ENCODE peak calls at places on chromosomes 3 and 15, in five cellular contexts. U, E, Q, D and B are unnamed samples.

GRCh38 chr3:109532257-109533216 is 195.2 kb upstream of the DPPA4 start:
- DNase-seq in U (peak), E (peak), Q (no peak), D (peak), B (peak)

GRCh38 chr3:24259901-24260512 is 234.6 kb downstream of the THRB start:
- DNase-seq in U (peak), E (no peak), Q (peak), D (peak), B (no peak)

GRCh38 chr3:81554348-81554747 is 207.1 kb downstream of the GBE1 start:
- DNase-seq in U (peak), E (peak), Q (no peak), D (peak), B (peak)

GRCh38 chr15:73784299-73784698 is 31.1 kb upstream of the INSYN1 start:
- DNase-seq in U (no peak), E (no peak), Q (no peak), D (no peak), B (no peak)

GRCh38 chr3:129599607-129600006 is 6.9 kb downstream of the PLXND1 start:
- DNase-seq in U (peak), E (peak), Q (peak), D (peak), B (peak)

GRCh38 chr15:90915808-90916440 is 12.8 kb downstream of the MAN2A2 start:
- DNase-seq in U (no peak), E (peak), Q (no peak), D (peak), B (no peak)

GRCh38 chr15:77418341-77419049 is 1.4 kb downstream of the PEAK1 start:
- DNase-seq in U (peak), E (no peak), Q (no peak), D (peak), B (peak)

GRCh38 chr15:90571063-90571541 is 41.4 kb downstream of the CRTC3 start:
- DNase-seq in U (no peak), E (no peak), Q (no peak), D (peak), B (peak)

GRCh38 chr15:77504310-77504709 is 83.6 kb downstream of the HMG20A start:
- DNase-seq in U (no peak), E (no peak), Q (no peak), D (no peak), B (no peak)

GRCh38 chr15:58931985-58932384 is 1.5 kb downstream of the SLTM start:
- DNase-seq in U (peak), E (no peak), Q (no peak), D (peak), B (peak)

GRCh38 chr3:175187586-175187985 is 328.5 kb downstream of the NAALADL2 start:
- DNase-seq in U (no peak), E (no peak), Q (no peak), D (peak), B (no peak)

GRCh38 chr3:103218793-103219192 is 784.0 kb downstream of the ZPLD1 start:
- DNase-seq in U (no peak), E (no peak), Q (no peak), D (no peak), B (no peak)

GRCh38 chr3:72391659-72392058 is 456.6 kb downstream of the SHQ1 start:
- DNase-seq in U (no peak), E (no peak), Q (no peak), D (peak), B (no peak)

GRCh38 chr3:52534281-52535183 is 875 bp upstream of the NT5DC2 start:
- DNase-seq in U (peak), E (peak), Q (peak), D (no peak), B (peak)

GRCh38 chr3:53938645-53939044 is 47.0 kb upstream of the SELENOK start:
- DNase-seq in U (peak), E (no peak), Q (no peak), D (peak), B (peak)

GRCh38 chr3:41711656-41712055 is 250.2 kb downstream of the ULK4 start:
- DNase-seq in U (peak), E (peak), Q (no peak), D (peak), B (no peak)

GRCh38 chr15:39786444-39787056 is 3.9 kb upstream of the FSIP1 start:
- DNase-seq in U (peak), E (peak), Q (no peak), D (peak), B (peak)

GRCh38 chr15:49300856-49301255 is 122.2 kb upstream of the FGF7 start:
- DNase-seq in U (no peak), E (no peak), Q (no peak), D (no peak), B (peak)
- H3K4me3 ChIP-seq in U (no peak), E (no peak), Q (no peak), D (no peak), B (no peak)

GRCh38 chr3:15794842-15795562 is 2.8 kb downstream of the ANKRD28 start:
- DNase-seq in U (peak), E (no peak), Q (no peak), D (peak), B (no peak)

GRCh38 chr3:15794303-15794771 is 3.4 kb downstream of the ANKRD28 start:
- DNase-seq in U (peak), E (no peak), Q (no peak), D (peak), B (peak)

GRCh38 chr3:15795563-15796308 is 2.0 kb downstream of the ANKRD28 start:
- DNase-seq in U (peak), E (no peak), Q (no peak), D (peak), B (peak)

GRCh38 chr3:15796331-15796730 is 1.4 kb downstream of the ANKRD28 start:
- DNase-seq in U (no peak), E (no peak), Q (no peak), D (peak), B (no peak)

GRCh38 chr3:15791525-15791924 is 6.3 kb downstream of the ANKRD28 start:
- DNase-seq in U (no peak), E (no peak), Q (no peak), D (no peak), B (no peak)
- H3K4me3 ChIP-seq in U (no peak), E (no peak), Q (no peak), D (peak), B (no peak)

DNA sequence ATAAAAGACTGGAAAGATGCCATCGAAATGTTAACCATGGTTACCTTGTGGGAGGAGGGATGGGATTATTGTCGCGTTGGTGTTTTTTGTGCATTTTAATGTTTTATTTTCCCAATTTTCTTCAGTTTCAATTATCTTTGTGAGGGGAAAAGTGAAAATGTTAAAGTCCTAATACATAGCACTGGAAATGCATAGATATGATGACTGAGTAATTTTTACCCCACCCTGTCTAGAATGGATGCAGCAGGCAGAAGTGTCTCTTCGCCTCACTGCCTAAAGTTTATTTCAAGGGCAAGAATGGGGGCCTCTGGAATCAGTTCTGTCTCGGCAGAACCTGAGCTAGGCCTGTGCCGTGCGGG is 11.5 kb downstream of the FOXL2 start:
- DNase-seq in U (no peak), E (no peak), Q (no peak), D (no peak), B (peak)
- H3K4me3 ChIP-seq in U (no peak), E (no peak), Q (no peak), D (peak), B (peak)

GRCh38 chr3:5194341-5194740 is 6.8 kb downstream of the EDEM1 start:
- DNase-seq in U (no peak), E (no peak), Q (no peak), D (peak), B (peak)

GRCh38 chr3:5191555-5192304 is 4.2 kb downstream of the EDEM1 start:
- DNase-seq in U (no peak), E (no peak), Q (no peak), D (no peak), B (no peak)

GRCh38 chr3:5190147-5190791 is 2.8 kb downstream of the EDEM1 start:
- DNase-seq in U (no peak), E (no peak), Q (no peak), D (no peak), B (no peak)

GRCh38 chr3:5194801-5195509 is 7.4 kb downstream of the EDEM1 start:
- DNase-seq in U (peak), E (peak), Q (peak), D (peak), B (peak)

DNA sequence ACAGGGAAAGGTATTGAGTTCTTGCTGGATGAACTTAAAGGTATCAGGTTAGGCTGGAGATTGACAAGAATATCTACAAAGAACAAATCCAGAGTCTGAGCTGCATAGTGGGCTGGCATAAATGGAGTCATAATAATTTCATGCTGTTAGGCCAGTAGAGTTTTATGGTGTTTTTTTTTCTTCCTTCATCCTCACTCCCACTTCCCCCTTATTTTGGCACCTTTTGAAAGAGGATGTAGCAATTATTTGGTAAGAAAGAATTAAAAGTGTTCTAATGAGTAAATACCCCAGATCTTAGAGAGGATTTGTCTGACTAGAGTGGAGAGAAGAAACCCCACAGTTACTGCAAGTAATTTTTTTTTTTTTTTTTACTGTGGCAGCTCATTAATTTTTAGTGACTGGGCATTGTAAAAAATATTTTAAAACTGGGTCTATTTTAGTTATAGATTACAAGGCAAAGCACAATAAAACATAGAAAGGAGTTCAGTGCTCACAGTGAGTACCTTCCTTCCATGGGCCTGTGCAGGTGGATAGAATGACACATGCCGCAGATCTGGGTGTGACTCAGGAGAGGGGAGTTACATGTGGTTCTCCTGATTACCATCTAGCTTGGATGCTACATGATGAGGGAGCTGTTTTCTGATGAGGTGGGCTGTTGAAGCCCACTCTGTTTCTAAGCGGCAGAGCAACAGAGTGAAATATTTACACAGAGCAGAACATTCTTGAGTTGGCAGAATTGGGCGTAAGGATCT is 5.2 kb downstream of the EDEM1 start:
- DNase-seq in U (no peak), E (no peak), Q (no peak), D (no peak), B (peak)
- H3K4me3 ChIP-seq in U (no peak), E (no peak), Q (no peak), D (no peak), B (no peak)

GRCh38 chr15:70062321-70062956 is 35.3 kb downstream of the TLE3 start:
- DNase-seq in U (peak), E (no peak), Q (peak), D (no peak), B (peak)

GRCh38 chr15:70061086-70061370 is 36.7 kb downstream of the TLE3 start:
- DNase-seq in U (peak), E (no peak), Q (no peak), D (no peak), B (no peak)

GRCh38 chr15:70063284-70063991 is 34.3 kb downstream of the TLE3 start:
- DNase-seq in U (no peak), E (no peak), Q (peak), D (no peak), B (no peak)

GRCh38 chr15:70060214-70061085 is 37.3 kb downstream of the TLE3 start:
- DNase-seq in U (no peak), E (no peak), Q (no peak), D (no peak), B (no peak)

GRCh38 chr15:70061696-70062270 is 35.9 kb downstream of the TLE3 start:
- DNase-seq in U (no peak), E (no peak), Q (no peak), D (no peak), B (no peak)
- H3K4me3 ChIP-seq in U (no peak), E (no peak), Q (no peak), D (no peak), B (no peak)